ENCODE peak calls at places on chromosomes 6 and 20, in five cellular contexts. W is CD8-positive, alpha-beta memory T cell; O is stimulated activated CD4-positive, alpha-beta T cell treated with anti-CD3 and anti-CD28 coated beads, TNF-alpha, amount 100 ng/mL, for 1 hour; V is thyroid gland; A is AG09309. D is an unnamed sample.

GRCh38 chr6:165389534-165389933 is 80.1 kb upstream of the C6orf118 start:
- DNase-seq in W (no peak), O (no peak), A (no peak), V (peak; percentile 43), D (no peak)

GRCh38 chr6:81553246-81553645 is 199.2 kb downstream of the TENT5A start:
- DNase-seq in V (no peak), A (no peak), O (no peak), W (no peak), D (no peak)

GRCh38 chr6:117237561-117237960 is 27.8 kb upstream of the VGLL2 start:
- DNase-seq in V (no peak), W (no peak), O (no peak), A (no peak), D (no peak)

GRCh38 chr6:114342826-114343781 is at the start of gene HS3ST5:
- DNase-seq in W (no peak), A (no peak), V (peak; percentile 37), O (no peak), D (no peak)

GRCh38 chr6:168319279-168320051 is at the start of gene DACT2:
- DNase-seq in A (no peak), V (no peak), O (no peak), W (no peak), D (no peak)

GRCh38 chr6:72894091-72894490 is 272.2 kb downstream of the KCNQ5 start:
- DNase-seq in V (no peak), W (no peak), O (no peak), A (no peak), D (no peak)

GRCh38 chr6:142045380-142046270 is 87.1 kb upstream of the GJE1 start:
- DNase-seq in W (no peak), V (no peak), A (peak; percentile 51), O (no peak), D (no peak)

GRCh38 chr6:107973594-107973993 is 15.6 kb upstream of the SEC63 start:
- DNase-seq in O (no peak), V (no peak), A (no peak), W (no peak), D (no peak)

GRCh38 chr6:134420638-134421181 is 102.8 kb upstream of the SGK1 start:
- DNase-seq in W (no peak), O (no peak), V (no peak), A (no peak), D (no peak)

GRCh38 chr6:154345811-154346210 is 10.8 kb downstream of the IPCEF1 start:
- DNase-seq in O (no peak), A (no peak), W (no peak), V (peak; percentile 27), D (no peak)

GRCh38 chr20:31543966-31544598 is 29.8 kb downstream of the HM13 start:
- DNase-seq in W (no peak), V (no peak), O (no peak), A (peak; percentile 95), D (no peak)

GRCh38 chr6:71197267-71197666 is 91.3 kb upstream of the OGFRL1 start:
- DNase-seq in W (no peak), A (peak; percentile 72), O (no peak), V (no peak), D (no peak)

GRCh38 chr20:40956926-40957760 is 71.5 kb upstream of the TOP1 start:
- DNase-seq in V (no peak), W (no peak), A (no peak), O (no peak), D (no peak)

GRCh38 chr6:103570431-103570830 is 1289.3 kb downstream of the HACE1 start:
- DNase-seq in O (no peak), W (no peak), V (no peak), A (no peak), D (no peak)

GRCh38 chr6:84434550-84434949 is 207.1 kb upstream of the CEP162 start:
- DNase-seq in O (no peak), W (no peak), A (no peak), V (no peak), D (no peak)

GRCh38 chr6:28634758-28635546 is 109.3 kb downstream of the GPX5 start:
- DNase-seq in W (no peak), V (peak; percentile 80), A (no peak), O (no peak), D (no peak)

GRCh38 chr6:43993881-43994523 is 133.2 kb downstream of the MRPL14 start:
- DNase-seq in W (no peak), A (no peak), V (no peak), O (no peak), D (no peak)

GRCh38 chr6:83359638-83360037 is 71.2 kb downstream of the ME1 start:
- DNase-seq in W (no peak), O (no peak), V (no peak), A (no peak), D (no peak)

GRCh38 chr20:21808863-21809664 is 103.6 kb downstream of the PAX1 start:
- DNase-seq in W (no peak), O (no peak), V (peak; percentile 43), A (no peak), D (no peak)

D was measured in naive B cell.